ENCODE peak calls at places on chromosomes 4 and X, in four cellular contexts. M is D341Med; D is uterus; K is stimulated activated CD4-positive, alpha-beta T cell treated with anti-CD3 and anti-CD28 coated beads, Interleukin-2, amount 100 ng/mL, for 48 hours. C is an unnamed sample.

GRCh38 chr4:104429150-104429741 is 65.4 kb downstream of the CXXC4 start:
- DNase-seq in K (no peak), M (no peak), D (no peak), C (no peak)

GRCh38 chr4:98092833-98093439 is 50.3 kb downstream of the STPG2 start:
- DNase-seq in D (no peak), M (no peak), K (no peak), C (peak)

GRCh38 chrX:133881011-133881410 is 104.4 kb downstream of the GPC3 start:
- DNase-seq in K (no peak), D (no peak), M (no peak), C (no peak)

GRCh38 chr4:109739547-109739946 is 9.7 kb upstream of the PLA2G12A start:
- DNase-seq in K (no peak), D (no peak), M (no peak), C (no peak)

GRCh38 chr4:137393043-137393442 is 139.3 kb downstream of the PCDH18 start:
- DNase-seq in K (no peak), D (peak), M (peak), C (no peak)

GRCh38 chr4:43651991-43652390 is 759.5 kb downstream of the GRXCR1 start:
- DNase-seq in M (no peak), D (no peak), K (no peak), C (no peak)

GRCh38 chr4:15303052-15303641 is 124.7 kb upstream of the C1QTNF7 start:
- DNase-seq in M (no peak), D (no peak), K (no peak), C (peak)

GRCh38 chr4:46648088-46648744 is 258.3 kb upstream of the GABRA2 start:
- DNase-seq in K (no peak), M (peak), D (no peak), C (peak)

GRCh38 chrX:74349387-74349786 is 45.4 kb downstream of the ZCCHC13 start:
- DNase-seq in K (no peak), M (no peak), D (no peak), C (no peak)

GRCh38 chr4:85787133-85787532 is 312.2 kb downstream of the ARHGAP24 start:
- DNase-seq in K (no peak), D (no peak), M (no peak), C (peak)

GRCh38 chr4:15665738-15666365 is 10.7 kb upstream of the FBXL5 start:
- DNase-seq in M (no peak), D (no peak), K (no peak), C (peak)

GRCh38 chr4:125200556-125200955 is 114.2 kb upstream of the FAT4 start:
- DNase-seq in D (no peak), M (no peak), K (no peak), C (no peak)

GRCh38 chr4:94757192-94758140 is at the start of gene BMPR1B:
- DNase-seq in K (no peak), M (peak), D (peak), C (peak)

GRCh38 chr4:1866095-1866755 is 5.0 kb upstream of the NSD2 start:
- DNase-seq in D (no peak), M (no peak), K (no peak), C (peak)